ENCODE peak calls at places on chromosomes 1 and 21, in four cellular contexts. L is heart left ventricle; G is activated gamma-delta T cell; K is stimulated activated CD4-positive, alpha-beta T cell treated with anti-CD3 and anti-CD28 coated beads, TNF-alpha, amount 100 ng/mL, for 1 hour. V is an unnamed sample.

GRCh38 chr21:33894736-33895288 is 20.8 kb downstream of the ATP5PO start:
- DNase-seq in L (peak; percentile 77), G (no peak), K (peak; percentile 24), V (peak; percentile 58)

GRCh38 chr21:25859264-25859931 is 124.6 kb downstream of the GABPA start:
- DNase-seq in L (no peak), G (no peak), K (no peak), V (no peak)

GRCh38 chr1:165350861-165351260 is 5.7 kb downstream of the LMX1A start:
- DNase-seq in L (no peak), G (no peak), K (no peak), V (no peak)

GRCh38 chr1:203033917-203034316 is 7.6 kb downstream of the PPFIA4 start:
- DNase-seq in L (no peak), G (no peak), K (no peak), V (no peak)

GRCh38 chr1:153985984-153986761 is at the start of gene RAB13:
- DNase-seq in L (peak; percentile 88), G (no peak), K (no peak), V (no peak)

GRCh38 chr1:94654031-94654430 is 112.5 kb upstream of the F3 start:
- DNase-seq in L (no peak), G (no peak), K (no peak), V (no peak)

GRCh38 chr1:217095050-217095622 is 371.9 kb upstream of the ESRRG start:
- DNase-seq in L (no peak), G (no peak), K (no peak), V (no peak)

GRCh38 chr1:14952626-14953314 is 200.8 kb upstream of the TMEM51 start:
- DNase-seq in L (no peak), G (no peak), K (no peak), V (no peak)

GRCh38 chr1:81029266-81029665 is 771.5 kb upstream of the ADGRL2 start:
- DNase-seq in L (no peak), G (no peak), K (no peak), V (no peak)

GRCh38 chr1:2313651-2314296 is 77.6 kb downstream of the MORN1 start:
- DNase-seq in L (no peak), G (no peak), K (no peak), V (no peak)

GRCh38 chr1:159008744-159009188 is 941 bp upstream of the IFI16 start:
- DNase-seq in L (no peak), G (no peak), K (no peak), V (no peak)

GRCh38 chr1:165897326-165898303 is 70.2 kb downstream of the UCK2 start:
- DNase-seq in L (no peak), G (no peak), K (no peak), V (no peak)

GRCh38 chr1:94953107-94953506 is 26.2 kb upstream of the CNN3 start:
- DNase-seq in L (no peak), G (no peak), K (no peak), V (no peak)

GRCh38 chr1:169115891-169116585 is 9.5 kb downstream of the ATP1B1 start:
- DNase-seq in L (peak; percentile 63), G (no peak), K (no peak), V (no peak)

GRCh38 chr1:46021046-46021822 is 111.2 kb downstream of the PIK3R3 start:
- DNase-seq in L (no peak), G (no peak), K (no peak), V (no peak)

GRCh38 chr1:5973771-5974170 is 18.5 kb downstream of the NPHP4 start:
- DNase-seq in L (no peak), G (no peak), K (no peak), V (no peak)

GRCh38 chr1:34696230-34696629 is 58.6 kb upstream of the GJB5 start:
- DNase-seq in L (no peak), G (no peak), K (no peak), V (no peak)

GRCh38 chr1:222048030-222048632 is 306.2 kb upstream of the DUSP10 start:
- DNase-seq in L (no peak), G (no peak), K (no peak), V (no peak)

V was measured in activated naive CD8-positive, alpha-beta T cell treated with anti-CD3 and anti-CD28 coated beads, Interleukin-2, amount 50 U/mL, for 16 hours.